ENCODE peak calls at places on chromosomes 4 and X, in four cellular contexts. H is GM23338, V is HCT116, E is GM12892. F is an unnamed sample.

GRCh38 chrX:135931644-135932487 is 38.4 kb downstream of the SAGE1 start:
- DNase-seq in H (peak), V (peak), E (no peak), F (peak)

GRCh38 chr4:139922625-139923024 is 231.4 kb downstream of the MAML3 start:
- DNase-seq in H (no peak), V (no peak), E (no peak), F (no peak)

GRCh38 chr4:81786770-81787169 is 315.1 kb upstream of the RASGEF1B start:
- DNase-seq in H (no peak), V (no peak), E (no peak), F (no peak)

GRCh38 chrX:55640854-55641253 is 17.7 kb downstream of the FOXR2 start:
- DNase-seq in H (no peak), V (no peak), E (no peak), F (no peak)

GRCh38 chr4:27123769-27124124 is 263.1 kb downstream of the STIM2 start:
- DNase-seq in H (no peak), V (no peak), E (no peak), F (no peak)

GRCh38 chr4:94413085-94413685 is 38.6 kb upstream of the PDLIM5 start:
- DNase-seq in H (no peak), V (no peak), E (no peak), F (no peak)

GRCh38 chr4:121953860-121954259 is 2.0 kb upstream of the TRPC3 start:
- DNase-seq in H (no peak), V (no peak), E (no peak), F (no peak)

GRCh38 chrX:102697506-102697905 is 14.7 kb upstream of the GPRASP2 start:
- DNase-seq in H (no peak), V (no peak), E (no peak), F (no peak)

GRCh38 chr4:153831236-153831635 is 42.4 kb upstream of the SFRP2 start:
- DNase-seq in H (no peak), V (no peak), E (no peak), F (no peak)

GRCh38 chr4:170014359-170015008 is 11.7 kb downstream of the MFAP3L start:
- DNase-seq in H (no peak), V (no peak), E (no peak), F (no peak)

GRCh38 chrX:54747713-54748393 is 50.2 kb downstream of the ITIH6 start:
- DNase-seq in H (no peak), V (no peak), E (no peak), F (no peak)

GRCh38 chrX:49174723-49175122 is 3.0 kb downstream of the PLP2 start:
- DNase-seq in H (no peak), V (no peak), E (no peak), F (no peak)

GRCh38 chr4:94582517-94582916 is 130.8 kb downstream of the PDLIM5 start:
- DNase-seq in H (no peak), V (no peak), E (no peak), F (no peak)

GRCh38 chr4:172596206-172596605 is 572.4 kb upstream of the GALNT7 start:
- DNase-seq in H (peak), V (no peak), E (no peak), F (no peak)

GRCh38 chrX:138946941-138947340 is 235.4 kb upstream of the FGF13 start:
- DNase-seq in H (no peak), V (no peak), E (no peak), F (no peak)

GRCh38 chr4:27048350-27049100 is 187.9 kb downstream of the STIM2 start:
- DNase-seq in H (peak), V (peak), E (peak), F (peak)

GRCh38 chr4:1010522-1011021 is 854 bp upstream of the FGFRL1 start:
- DNase-seq in H (peak), V (peak), E (no peak), F (no peak)

GRCh38 chrX:48086119-48086518 is 14.7 kb upstream of the ZNF630 start:
- DNase-seq in H (no peak), V (peak), E (no peak), F (no peak)

GRCh38 chrX:140157611-140158010 is 192.3 kb upstream of the CXorf66 start:
- DNase-seq in H (peak), V (no peak), E (no peak), F (no peak)

GRCh38 chr4:8044699-8045098 is 105.0 kb upstream of the AFAP1 start:
- DNase-seq in H (no peak), V (no peak), E (no peak), F (no peak)

GRCh38 chr4:100093091-100093866 is 97.0 kb downstream of the DDIT4L start:
- DNase-seq in H (peak), V (peak), E (peak), F (no peak)

GRCh38 chr4:8329859-8330761 is 60.6 kb downstream of the HTRA3 start:
- DNase-seq in H (no peak), V (no peak), E (no peak), F (no peak)

GRCh38 chr4:126718161-126718560 is 914.6 kb upstream of the INTU start:
- DNase-seq in H (no peak), V (no peak), E (no peak), F (no peak)

GRCh38 chr4:182189107-182189878 is 53.9 kb upstream of the TENM3 start:
- DNase-seq in H (no peak), V (no peak), E (no peak), F (no peak)

GRCh38 chr4:76850010-76850441 is 47.9 kb downstream of the SOWAHB start:
- DNase-seq in H (no peak), V (peak), E (no peak), F (no peak)

GRCh38 chr4:17502764-17503163 is 9.1 kb downstream of the QDPR start:
- DNase-seq in H (no peak), V (no peak), E (no peak), F (no peak)

GRCh38 chr4:972651-973424 is 531 bp downstream of the DGKQ start:
- DNase-seq in H (peak), V (no peak), E (peak), F (peak)

GRCh38 chr4:4388418-4388817 is 1.5 kb downstream of the NSG1 start:
- DNase-seq in H (no peak), V (no peak), E (no peak), F (no peak)

GRCh38 chr4:4386296-4386735 is 586 bp upstream of the NSG1 start:
- DNase-seq in H (peak), V (no peak), E (no peak), F (no peak)

GRCh38 chr4:4385729-4386295 is 1.1 kb upstream of the NSG1 start:
- DNase-seq in H (no peak), V (no peak), E (no peak), F (no peak)

GRCh38 chr4:4387531-4388311 is 819 bp downstream of the NSG1 start:
- DNase-seq in H (peak), V (no peak), E (no peak), F (no peak)

DNA sequence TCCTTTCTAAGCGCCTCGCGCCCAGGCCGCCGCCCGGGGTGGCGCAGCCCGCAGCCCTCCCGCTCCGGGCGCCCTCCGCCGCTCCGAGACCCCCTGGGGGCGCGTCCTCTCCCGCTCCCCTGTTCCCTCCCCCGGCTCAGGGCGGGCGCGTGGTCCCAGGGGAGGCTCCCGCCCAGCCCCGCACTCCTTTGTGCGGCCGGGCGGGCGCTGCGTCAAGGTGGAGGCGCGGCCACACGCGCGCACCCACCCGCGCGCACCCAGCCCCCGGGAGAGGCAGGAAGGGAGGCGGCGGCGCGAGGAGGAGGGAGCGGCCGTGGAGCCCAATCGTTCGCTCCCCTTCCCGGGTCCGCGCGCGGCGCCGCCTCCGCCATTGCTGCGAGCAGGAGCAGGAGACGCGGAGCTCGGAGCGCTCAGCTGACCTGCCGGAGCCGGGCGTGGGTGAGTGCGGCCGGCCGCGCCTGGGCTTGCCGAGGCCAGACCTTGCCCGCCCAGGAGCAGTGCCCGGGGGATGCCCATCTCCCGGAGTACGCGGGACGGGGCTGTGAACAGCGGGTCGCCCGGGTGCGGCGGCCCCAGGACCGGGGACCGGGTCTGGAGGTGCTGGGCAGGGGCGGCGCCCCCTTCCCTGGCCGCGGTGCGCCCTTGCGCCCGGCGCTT is at the start of gene NSG1:
- DNase-seq in H (peak), V (no peak), E (no peak), F (no peak)
- TF ChIP-seq POLR2AphosphoS5 in H (no peak), V (no peak), E (no peak), F (no peak)

GRCh38 chr4:104491826-104492771 is 2.6 kb downstream of the CXXC4 start:
- DNase-seq in H (peak), V (no peak), E (no peak), F (no peak)
- TF ChIP-seq POLR2AphosphoS5 in H (peak), V (no peak), E (peak), F (peak)

DNA sequence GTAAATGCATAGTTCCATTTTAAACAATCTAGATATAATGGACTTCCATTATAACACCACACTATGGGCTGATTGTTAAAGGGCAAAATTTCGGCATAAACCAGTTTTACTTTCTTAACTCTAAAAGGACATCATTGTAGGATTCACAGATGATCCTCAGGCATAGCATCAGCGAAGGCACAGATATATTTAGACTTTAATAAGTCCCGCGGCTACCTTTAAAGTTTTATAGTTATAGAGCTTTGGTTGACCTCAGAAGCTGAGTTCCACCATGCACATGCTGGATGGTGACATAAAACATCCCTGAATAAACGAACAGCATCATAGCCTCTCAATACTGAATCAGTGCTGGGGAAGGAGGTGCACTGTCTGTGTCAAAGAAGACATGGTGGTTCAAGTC is 125.0 kb upstream of the PDLIM3 start:
- DNase-seq in H (no peak), V (no peak), E (no peak), F (no peak)
- TF ChIP-seq POLR2AphosphoS5 in H (no peak), V (no peak), E (no peak), F (no peak)

DNA sequence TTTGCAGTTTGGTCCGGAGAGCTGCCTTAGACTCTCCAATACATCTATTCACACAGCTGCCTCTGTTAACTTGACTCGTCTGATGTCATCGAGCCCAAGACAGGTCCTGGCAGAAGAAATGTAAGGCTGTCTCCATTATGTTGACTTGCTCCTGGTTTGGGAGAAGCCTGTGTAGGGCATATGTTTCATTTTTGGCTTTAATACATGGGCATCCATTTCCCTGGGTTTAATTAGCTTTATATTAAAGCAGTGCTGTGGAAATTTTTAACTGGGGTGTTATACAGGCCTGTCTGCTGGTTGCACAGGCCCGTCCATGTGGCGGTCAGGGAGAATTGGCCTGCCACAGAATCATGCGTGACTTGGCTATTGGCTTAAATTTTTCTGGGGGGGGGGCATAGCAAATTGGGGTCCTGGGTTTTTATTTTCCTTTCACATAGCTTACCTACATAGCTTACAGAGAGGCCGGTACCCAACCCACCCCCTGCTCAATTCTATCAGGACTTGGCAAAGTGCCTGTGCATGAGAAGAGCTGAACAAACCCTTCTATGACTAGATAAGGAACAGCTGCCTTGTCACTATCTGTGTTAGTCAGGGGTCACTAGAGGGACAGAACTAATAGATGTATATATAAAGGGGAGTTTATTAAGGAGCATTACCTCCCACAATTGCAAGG is 123.5 kb upstream of the WDR1 start:
- DNase-seq in H (no peak), V (no peak), E (no peak), F (no peak)
- TF ChIP-seq POLR2AphosphoS5 in H (no peak), V (no peak), E (no peak), F (no peak)

GRCh38 chrX:45769919-45770582 is 569.4 kb upstream of the DIPK2B start:
- DNase-seq in H (no peak), V (no peak), E (peak), F (peak)
- TF ChIP-seq POLR2AphosphoS5 in H (no peak), V (peak), E (no peak), F (peak)

GRCh38 chrX:107775734-107776511 is at the start of gene TSC22D3:
- DNase-seq in H (peak), V (peak), E (peak), F (peak)
- TF ChIP-seq POLR2AphosphoS5 in H (no peak), V (no peak), E (no peak), F (no peak)

GRCh38 chr4:64359496-64359895 is 49.8 kb downstream of the TECRL start:
- DNase-seq in H (no peak), V (no peak), E (no peak), F (no peak)
- TF ChIP-seq POLR2AphosphoS5 in H (no peak), V (no peak), E (no peak), F (no peak)

F was measured in GM12891.